ENCODE peak calls at places on chromosomes 4 and X, in seven cellular contexts. H is HCT116, Y is H1, V is breast epithelium, D is SK-N-SH, R is prostate gland, Z is esophagus muscularis mucosa. E is an unnamed sample.

GRCh38 chr4:6404611-6405416 is 67.6 kb downstream of the PPP2R2C start:
- DNase-seq in V (no peak), Z (no peak), H (no peak), Y (no peak), D (peak), R (no peak), E (no peak)

GRCh38 chr4:17812801-17813200 is 2.0 kb downstream of the NCAPG start:
- DNase-seq in R (no peak), Z (no peak), D (no peak), V (no peak), H (no peak), Y (no peak), E (no peak)

GRCh38 chrX:123291623-123292022 is 107.5 kb downstream of the GRIA3 start:
- DNase-seq in Y (no peak), H (no peak), Z (no peak), D (peak), V (no peak), R (no peak), E (no peak)

GRCh38 chrX:32545100-32545499 is 666.2 kb downstream of the DMD start:
- DNase-seq in Y (no peak), H (no peak), R (no peak), Z (no peak), D (no peak), V (no peak), E (no peak)

GRCh38 chrX:136047969-136048368 is 62.7 kb downstream of the SLC9A6 start:
- DNase-seq in V (no peak), Y (no peak), R (no peak), H (no peak), D (no peak), Z (no peak), E (no peak)

GRCh38 chr4:10090467-10091250 is 25.9 kb downstream of the WDR1 start:
- DNase-seq in V (no peak), D (no peak), H (no peak), R (no peak), Z (no peak), Y (no peak), E (peak)

GRCh38 chr4:182339246-182339645 is 96.0 kb downstream of the TENM3 start:
- DNase-seq in Y (no peak), D (no peak), R (no peak), V (no peak), H (no peak), Z (no peak), E (no peak)

GRCh38 chr4:78343682-78344081 is 207.9 kb upstream of the ANXA3 start:
- DNase-seq in D (peak), V (no peak), H (no peak), Z (no peak), Y (no peak), R (no peak), E (no peak)

GRCh38 chrX:7706032-7706431 is 136.9 kb upstream of the VCX start:
- DNase-seq in R (no peak), V (no peak), H (no peak), Y (no peak), D (no peak), Z (no peak), E (no peak)

GRCh38 chrX:147498796-147499195 is 412.9 kb upstream of the FMR1 start:
- DNase-seq in H (no peak), R (no peak), V (no peak), D (no peak), Z (no peak), Y (no peak), E (no peak)

GRCh38 chrX:17692709-17693346 is 44.5 kb upstream of the SCML1 start:
- DNase-seq in Y (no peak), D (no peak), Z (no peak), R (no peak), H (no peak), V (no peak), E (no peak)

GRCh38 chrX:149504915-149505651 is at the start of gene IDS:
- DNase-seq in V (peak), R (peak), Y (peak), Z (peak), D (peak), H (peak), E (peak)
- TF ChIP-seq CTCF in V (no peak), R (no peak), Y (no peak), Z (no peak), D (no peak), H (no peak), E (no peak)

GRCh38 chr4:89344571-89344970 is 37.0 kb upstream of the GPRIN3 start:
- DNase-seq in Y (no peak), H (no peak), D (no peak), R (no peak), Z (no peak), V (no peak), E (no peak)
- TF ChIP-seq POLR2AphosphoS5 in Y (no peak), H (no peak), D (no peak), R (no peak), Z (no peak), V (no peak), E (no peak)

GRCh38 chr4:1368421-1369090 is 21.5 kb downstream of the UVSSA start:
- DNase-seq in Z (no peak), H (no peak), R (no peak), V (peak), Y (peak), D (peak), E (peak)

GRCh38 chr4:1367230-1367935 is 20.4 kb downstream of the UVSSA start:
- DNase-seq in D (no peak), Z (no peak), H (no peak), R (no peak), V (peak), Y (no peak), E (no peak)

GRCh38 chr4:1366371-1367229 is 19.6 kb downstream of the UVSSA start:
- DNase-seq in V (no peak), R (no peak), Y (no peak), Z (no peak), D (no peak), H (no peak), E (peak)

GRCh38 chr4:1369091-1369450 is 22.1 kb downstream of the UVSSA start:
- DNase-seq in R (no peak), H (no peak), V (peak), Y (no peak), Z (no peak), D (no peak), E (peak)

GRCh38 chr4:1367936-1368289 is 20.9 kb downstream of the UVSSA start:
- DNase-seq in Z (no peak), D (no peak), H (no peak), R (no peak), Y (no peak), V (no peak), E (peak)
- TF ChIP-seq CTCF in Z (no peak), D (no peak), H (no peak), R (no peak), Y (no peak), V (no peak), E (no peak)

DNA sequence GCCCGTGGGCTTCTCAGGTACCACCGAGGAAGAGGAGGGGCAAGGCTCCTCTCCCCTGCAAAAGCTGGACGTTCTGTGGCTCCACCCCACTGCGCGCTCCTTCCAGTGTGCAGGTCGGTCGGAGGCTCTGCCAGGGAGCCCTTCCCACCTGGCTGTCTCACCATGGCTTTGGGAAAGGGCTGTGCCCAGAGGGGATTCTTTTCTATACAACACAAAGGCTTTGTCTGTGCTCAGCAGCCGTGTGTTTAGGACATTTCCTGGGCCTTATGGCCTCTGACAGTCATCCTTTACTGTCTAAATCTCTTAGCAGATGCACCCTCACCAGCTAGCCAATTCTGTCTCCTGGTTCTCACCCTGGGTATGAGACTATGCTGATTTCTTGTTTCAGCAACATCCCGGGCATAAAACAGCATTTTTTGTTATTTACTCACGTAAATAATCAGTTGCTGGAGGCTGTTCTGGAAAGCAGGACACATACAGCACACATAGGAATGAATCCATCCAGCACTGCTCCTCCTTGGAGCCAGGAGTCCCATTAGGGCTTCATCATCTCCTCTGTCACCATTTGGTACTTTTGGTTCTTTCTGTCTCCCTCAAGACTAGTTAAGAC is 20.4 kb upstream of the ATXN3L start:
- DNase-seq in Y (no peak), V (no peak), R (no peak), H (no peak), Z (no peak), D (no peak), E (no peak)
- TF ChIP-seq POLR2AphosphoS5 in Y (no peak), V (no peak), R (no peak), H (no peak), Z (no peak), D (no peak), E (no peak)

GRCh38 chr4:112517911-112518310 is 1.9 kb upstream of the NEUROG2 start:
- DNase-seq in Y (no peak), V (no peak), Z (no peak), D (no peak), R (no peak), H (no peak), E (no peak)

GRCh38 chr4:112516401-112517066 is 554 bp upstream of the NEUROG2 start:
- DNase-seq in H (no peak), D (peak), R (no peak), Z (no peak), V (no peak), Y (peak), E (no peak)

GRCh38 chr4:112518675-112519074 is 2.7 kb upstream of the NEUROG2 start:
- DNase-seq in H (no peak), D (no peak), Y (no peak), Z (no peak), V (no peak), R (no peak), E (no peak)

GRCh38 chr4:112516076-112516385 is at the start of gene NEUROG2:
- DNase-seq in Y (no peak), R (no peak), D (peak), H (no peak), Z (no peak), V (no peak), E (no peak)

DNA sequence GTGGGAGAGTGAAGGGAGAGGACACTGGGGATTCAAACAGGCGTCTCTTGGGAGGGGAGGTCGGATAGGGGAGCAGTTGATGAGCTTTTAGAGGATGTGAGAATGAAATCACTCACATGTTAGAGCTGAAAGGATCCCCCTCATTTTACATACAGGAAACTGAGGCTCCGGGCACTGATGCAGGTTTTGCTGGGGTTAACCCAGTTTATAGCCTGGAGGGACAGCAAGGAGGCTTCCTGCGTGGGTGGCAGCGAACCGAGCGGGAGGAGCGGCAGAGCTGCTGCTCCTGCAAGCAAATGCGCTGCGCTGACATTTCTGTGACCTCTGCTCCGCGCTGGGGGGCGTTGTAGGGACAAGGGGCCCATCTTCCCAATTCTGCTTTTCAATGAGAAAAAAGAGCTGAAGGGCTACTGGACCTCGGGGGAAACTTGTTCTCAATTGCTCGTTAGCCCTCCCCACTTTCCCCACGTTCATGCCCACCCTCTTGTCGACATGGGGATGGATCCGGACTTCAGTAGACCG is 1.1 kb upstream of the NEUROG2 start:
- DNase-seq in Z (no peak), H (no peak), Y (peak), D (peak), R (no peak), V (no peak), E (no peak)
- TF ChIP-seq CTCF in Z (no peak), H (no peak), Y (peak), D (peak), R (no peak), V (no peak), E (no peak)